ENCODE peak calls at places on chromosome 2, in eight cellular contexts. One of them, this sample, is unnamed.

GRCh38 chr2:217277646-217278048 is 417.8 kb upstream of the TNP1 start:
- DNase-seq in MM.1S: no peak
- DNase-seq in kidney: no peak
- DNase-seq in GM23248: peak
- DNase-seq in fibroblast of lung: peak
- DNase-seq in PC-3: peak
- DNase-seq in endothelial cell of umbilical vein: peak
- DNase-seq in neural progenitor cell: no peak
- DNase-seq in this sample: no peak

GRCh38 chr2:157258520-157259326 is 1.2 kb downstream of the GALNT5 start:
- DNase-seq in MM.1S: no peak
- DNase-seq in kidney: no peak
- DNase-seq in GM23248: peak
- DNase-seq in fibroblast of lung: no peak
- DNase-seq in PC-3: no peak
- DNase-seq in endothelial cell of umbilical vein: no peak
- DNase-seq in neural progenitor cell: no peak
- DNase-seq in this sample: peak

GRCh38 chr2:105546623-105546964 is 147.7 kb upstream of the FHL2 start:
- DNase-seq in MM.1S: no peak
- DNase-seq in kidney: no peak
- DNase-seq in GM23248: no peak
- DNase-seq in fibroblast of lung: no peak
- DNase-seq in PC-3: peak
- DNase-seq in endothelial cell of umbilical vein: peak
- DNase-seq in neural progenitor cell: no peak
- DNase-seq in this sample: no peak

GRCh38 chr2:68280846-68281245 is 28.5 kb upstream of the PPP3R1 start:
- DNase-seq in MM.1S: no peak
- DNase-seq in kidney: no peak
- DNase-seq in GM23248: no peak
- DNase-seq in fibroblast of lung: no peak
- DNase-seq in PC-3: no peak
- DNase-seq in endothelial cell of umbilical vein: no peak
- DNase-seq in neural progenitor cell: no peak
- DNase-seq in this sample: no peak

GRCh38 chr2:186862869-186863709 is 14.1 kb upstream of the ZSWIM2 start:
- DNase-seq in MM.1S: peak
- DNase-seq in kidney: no peak
- DNase-seq in GM23248: peak
- DNase-seq in fibroblast of lung: peak
- DNase-seq in PC-3: peak
- DNase-seq in endothelial cell of umbilical vein: peak
- DNase-seq in neural progenitor cell: peak
- DNase-seq in this sample: peak

GRCh38 chr2:202251494-202251893 is 13.1 kb upstream of the SUMO1 start:
- DNase-seq in MM.1S: no peak
- DNase-seq in kidney: no peak
- DNase-seq in GM23248: no peak
- DNase-seq in fibroblast of lung: peak
- DNase-seq in PC-3: no peak
- DNase-seq in endothelial cell of umbilical vein: peak
- DNase-seq in neural progenitor cell: no peak
- DNase-seq in this sample: no peak

GRCh38 chr2:169637620-169638019 is 53.5 kb downstream of the PPIG start:
- DNase-seq in MM.1S: no peak
- DNase-seq in kidney: no peak
- DNase-seq in GM23248: peak
- DNase-seq in fibroblast of lung: peak
- DNase-seq in PC-3: no peak
- DNase-seq in endothelial cell of umbilical vein: no peak
- DNase-seq in neural progenitor cell: no peak
- DNase-seq in this sample: no peak

GRCh38 chr2:163611557-163611906 is 124.3 kb downstream of the FIGN start:
- DNase-seq in MM.1S: no peak
- DNase-seq in kidney: no peak
- DNase-seq in GM23248: no peak
- DNase-seq in fibroblast of lung: no peak
- DNase-seq in PC-3: no peak
- DNase-seq in endothelial cell of umbilical vein: no peak
- DNase-seq in neural progenitor cell: no peak
- DNase-seq in this sample: no peak

GRCh38 chr2:72109291-72109690 is 38.4 kb downstream of the CYP26B1 start:
- DNase-seq in MM.1S: no peak
- DNase-seq in kidney: no peak
- DNase-seq in GM23248: no peak
- DNase-seq in fibroblast of lung: no peak
- DNase-seq in PC-3: no peak
- DNase-seq in endothelial cell of umbilical vein: no peak
- DNase-seq in neural progenitor cell: no peak
- DNase-seq in this sample: no peak

GRCh38 chr2:203804070-203804469 is 63.5 kb upstream of the CTLA4 start:
- DNase-seq in MM.1S: peak
- DNase-seq in kidney: no peak
- DNase-seq in GM23248: peak
- DNase-seq in fibroblast of lung: peak
- DNase-seq in PC-3: no peak
- DNase-seq in endothelial cell of umbilical vein: no peak
- DNase-seq in neural progenitor cell: no peak
- DNase-seq in this sample: no peak

GRCh38 chr2:236333417-236334121 is 69.4 kb upstream of the ASB18 start:
- DNase-seq in MM.1S: no peak
- DNase-seq in kidney: no peak
- DNase-seq in GM23248: no peak
- DNase-seq in fibroblast of lung: no peak
- DNase-seq in PC-3: no peak
- DNase-seq in endothelial cell of umbilical vein: no peak
- DNase-seq in neural progenitor cell: no peak
- DNase-seq in this sample: no peak

GRCh38 chr2:2799151-2799697 is 468.1 kb upstream of the MYT1L start:
- DNase-seq in MM.1S: no peak
- DNase-seq in kidney: no peak
- DNase-seq in GM23248: no peak
- DNase-seq in fibroblast of lung: no peak
- DNase-seq in PC-3: no peak
- DNase-seq in endothelial cell of umbilical vein: no peak
- DNase-seq in neural progenitor cell: no peak
- DNase-seq in this sample: no peak

GRCh38 chr2:222703866-222704265 is 32.4 kb downstream of the MOGAT1 start:
- DNase-seq in MM.1S: no peak
- DNase-seq in kidney: no peak
- DNase-seq in GM23248: peak
- DNase-seq in fibroblast of lung: peak
- DNase-seq in PC-3: peak
- DNase-seq in endothelial cell of umbilical vein: peak
- DNase-seq in neural progenitor cell: no peak
- DNase-seq in this sample: no peak

GRCh38 chr2:10393648-10393982 is 54.5 kb downstream of the ODC1 start:
- DNase-seq in MM.1S: no peak
- DNase-seq in kidney: no peak
- DNase-seq in GM23248: no peak
- DNase-seq in fibroblast of lung: no peak
- DNase-seq in PC-3: no peak
- DNase-seq in endothelial cell of umbilical vein: no peak
- DNase-seq in neural progenitor cell: no peak
- DNase-seq in this sample: no peak

GRCh38 chr2:177165103-177165583 is 47.5 kb upstream of the HNRNPA3 start:
- DNase-seq in MM.1S: no peak
- DNase-seq in kidney: no peak
- DNase-seq in GM23248: peak
- DNase-seq in fibroblast of lung: peak
- DNase-seq in PC-3: peak
- DNase-seq in endothelial cell of umbilical vein: peak
- DNase-seq in neural progenitor cell: no peak
- DNase-seq in this sample: no peak

GRCh38 chr2:239293450-239294430 is 107.1 kb downstream of the HDAC4 start:
- DNase-seq in MM.1S: no peak
- DNase-seq in kidney: no peak
- DNase-seq in GM23248: no peak
- DNase-seq in fibroblast of lung: no peak
- DNase-seq in PC-3: no peak
- DNase-seq in endothelial cell of umbilical vein: no peak
- DNase-seq in neural progenitor cell: peak
- DNase-seq in this sample: peak

GRCh38 chr2:119468154-119468955 is 36.7 kb downstream of the TMEM37 start:
- DNase-seq in MM.1S: no peak
- DNase-seq in kidney: no peak
- DNase-seq in GM23248: peak
- DNase-seq in fibroblast of lung: peak
- DNase-seq in PC-3: no peak
- DNase-seq in endothelial cell of umbilical vein: no peak
- DNase-seq in neural progenitor cell: no peak
- DNase-seq in this sample: no peak

GRCh38 chr2:194166818-194167217 is 1490.2 kb upstream of the SLC39A10 start:
- DNase-seq in MM.1S: peak
- DNase-seq in kidney: no peak
- DNase-seq in GM23248: peak
- DNase-seq in fibroblast of lung: peak
- DNase-seq in PC-3: peak
- DNase-seq in endothelial cell of umbilical vein: peak
- DNase-seq in neural progenitor cell: peak
- DNase-seq in this sample: no peak

GRCh38 chr2:96103388-96103705 is 13.0 kb downstream of the ADRA2B start:
- DNase-seq in MM.1S: no peak
- DNase-seq in kidney: peak
- DNase-seq in GM23248: no peak
- DNase-seq in fibroblast of lung: no peak
- DNase-seq in PC-3: no peak
- DNase-seq in endothelial cell of umbilical vein: no peak
- DNase-seq in neural progenitor cell: no peak
- DNase-seq in this sample: no peak

GRCh38 chr2:236568068-236568921 is 1.3 kb upstream of the ACKR3 start:
- DNase-seq in MM.1S: peak
- DNase-seq in kidney: peak
- DNase-seq in GM23248: peak
- DNase-seq in fibroblast of lung: peak
- DNase-seq in PC-3: no peak
- DNase-seq in endothelial cell of umbilical vein: peak
- DNase-seq in neural progenitor cell: peak
- DNase-seq in this sample: no peak

GRCh38 chr2:1681323-1682310 is 62.7 kb downstream of the PXDN start:
- DNase-seq in MM.1S: no peak
- DNase-seq in kidney: no peak
- DNase-seq in GM23248: no peak
- DNase-seq in fibroblast of lung: peak
- DNase-seq in PC-3: no peak
- DNase-seq in endothelial cell of umbilical vein: no peak
- DNase-seq in neural progenitor cell: no peak
- DNase-seq in this sample: no peak

GRCh38 chr2:166888180-166888579 is at the start of gene XIRP2:
- DNase-seq in MM.1S: no peak
- DNase-seq in kidney: no peak
- DNase-seq in GM23248: no peak
- DNase-seq in fibroblast of lung: no peak
- DNase-seq in PC-3: no peak
- DNase-seq in endothelial cell of umbilical vein: no peak
- DNase-seq in neural progenitor cell: no peak
- DNase-seq in this sample: no peak

GRCh38 chr2:166895243-166895642 is 7.0 kb downstream of the XIRP2 start:
- DNase-seq in MM.1S: no peak
- DNase-seq in kidney: no peak
- DNase-seq in GM23248: no peak
- DNase-seq in fibroblast of lung: no peak
- DNase-seq in PC-3: peak
- DNase-seq in endothelial cell of umbilical vein: no peak
- DNase-seq in neural progenitor cell: no peak
- DNase-seq in this sample: no peak

GRCh38 chr2:166891727-166892126 is 3.4 kb downstream of the XIRP2 start:
- DNase-seq in MM.1S: no peak
- DNase-seq in kidney: no peak
- DNase-seq in GM23248: no peak
- DNase-seq in fibroblast of lung: no peak
- DNase-seq in PC-3: no peak
- DNase-seq in endothelial cell of umbilical vein: no peak
- DNase-seq in neural progenitor cell: no peak
- DNase-seq in this sample: no peak

GRCh38 chr2:166897666-166898065 is 9.4 kb downstream of the XIRP2 start:
- DNase-seq in MM.1S: no peak
- DNase-seq in kidney: no peak
- DNase-seq in GM23248: no peak
- DNase-seq in fibroblast of lung: no peak
- DNase-seq in PC-3: no peak
- DNase-seq in endothelial cell of umbilical vein: no peak
- DNase-seq in neural progenitor cell: no peak
- DNase-seq in this sample: no peak

GRCh38 chr2:166892397-166892796 is 4.1 kb downstream of the XIRP2 start:
- DNase-seq in MM.1S: no peak
- DNase-seq in kidney: no peak
- DNase-seq in GM23248: no peak
- DNase-seq in fibroblast of lung: no peak
- DNase-seq in PC-3: no peak
- DNase-seq in endothelial cell of umbilical vein: no peak
- DNase-seq in neural progenitor cell: no peak
- DNase-seq in this sample: no peak
- H3K9ac ChIP-seq in MM.1S: no peak
- H3K9ac ChIP-seq in kidney: no peak
- H3K9ac ChIP-seq in GM23248: no peak
- H3K9ac ChIP-seq in fibroblast of lung: no peak
- H3K9ac ChIP-seq in PC-3: no peak
- H3K9ac ChIP-seq in endothelial cell of umbilical vein: no peak
- H3K9ac ChIP-seq in neural progenitor cell: no peak
- H3K9ac ChIP-seq in this sample: no peak

GRCh38 chr2:23901966-23902942 is 24.7 kb downstream of the ATAD2B start:
- DNase-seq in MM.1S: no peak
- DNase-seq in kidney: no peak
- DNase-seq in GM23248: peak
- DNase-seq in fibroblast of lung: peak
- DNase-seq in PC-3: peak
- DNase-seq in endothelial cell of umbilical vein: no peak
- DNase-seq in neural progenitor cell: no peak
- DNase-seq in this sample: no peak
- H3K9ac ChIP-seq in MM.1S: no peak
- H3K9ac ChIP-seq in kidney: no peak
- H3K9ac ChIP-seq in GM23248: peak
- H3K9ac ChIP-seq in fibroblast of lung: no peak
- H3K9ac ChIP-seq in PC-3: peak
- H3K9ac ChIP-seq in endothelial cell of umbilical vein: no peak
- H3K9ac ChIP-seq in neural progenitor cell: no peak
- H3K9ac ChIP-seq in this sample: no peak

DNA sequence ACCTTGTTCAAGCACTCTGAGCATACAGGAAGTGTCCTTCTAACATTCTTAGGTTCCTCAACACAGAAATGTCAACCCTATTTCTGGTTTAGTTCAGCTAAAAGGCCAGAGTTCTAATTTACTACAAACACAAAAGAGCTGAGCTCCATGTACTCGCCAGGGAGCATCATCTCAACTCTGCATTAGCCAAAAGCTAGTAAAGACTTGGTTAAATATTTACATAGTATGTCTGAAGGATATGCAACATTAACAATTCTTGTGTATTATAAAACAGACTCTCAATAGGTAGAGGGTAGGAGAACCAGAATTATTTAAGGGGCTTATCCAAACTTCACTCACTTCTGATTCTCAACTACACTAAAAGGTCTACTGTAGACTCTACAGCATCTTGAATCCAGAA is 154.6 kb downstream of the THADA start:
- DNase-seq in MM.1S: no peak
- DNase-seq in kidney: no peak
- DNase-seq in GM23248: no peak
- DNase-seq in fibroblast of lung: no peak
- DNase-seq in PC-3: peak
- DNase-seq in endothelial cell of umbilical vein: no peak
- DNase-seq in neural progenitor cell: no peak
- DNase-seq in this sample: no peak
- H3K9ac ChIP-seq in MM.1S: no peak
- H3K9ac ChIP-seq in kidney: no peak
- H3K9ac ChIP-seq in GM23248: no peak
- H3K9ac ChIP-seq in fibroblast of lung: no peak
- H3K9ac ChIP-seq in PC-3: no peak
- H3K9ac ChIP-seq in endothelial cell of umbilical vein: no peak
- H3K9ac ChIP-seq in neural progenitor cell: no peak
- H3K9ac ChIP-seq in this sample: no peak

GRCh38 chr2:17878222-17879136 is at the start of gene KCNS3:
- DNase-seq in MM.1S: peak
- DNase-seq in kidney: peak
- DNase-seq in GM23248: peak
- DNase-seq in fibroblast of lung: no peak
- DNase-seq in PC-3: peak
- DNase-seq in endothelial cell of umbilical vein: peak
- DNase-seq in neural progenitor cell: peak
- DNase-seq in this sample: peak
- H3K9ac ChIP-seq in MM.1S: peak
- H3K9ac ChIP-seq in kidney: peak
- H3K9ac ChIP-seq in GM23248: peak
- H3K9ac ChIP-seq in fibroblast of lung: peak
- H3K9ac ChIP-seq in PC-3: no peak
- H3K9ac ChIP-seq in endothelial cell of umbilical vein: no peak
- H3K9ac ChIP-seq in neural progenitor cell: peak
- H3K9ac ChIP-seq in this sample: peak

This sample was measured in K562.